ENCODE peak calls at places on chromosomes 7 and 10, in seven cellular contexts. U, L, X, E, M, G and C are unnamed samples.

GRCh38 chr10:99520040-99520803 is 12.5 kb upstream of the NKX2-3 start:
- DNase-seq in X (no peak), E (no peak), G (no peak), L (no peak), U (no peak), M (no peak), C (no peak)

GRCh38 chr10:118595598-118596425 is at the start of gene PRLHR:
- DNase-seq in U (peak), M (no peak), E (no peak), X (no peak), G (no peak), L (no peak), C (no peak)

GRCh38 chr10:126609566-126609965 is 60.9 kb downstream of the C10orf90 start:
- DNase-seq in M (no peak), X (no peak), G (no peak), U (no peak), E (no peak), L (no peak), C (no peak)

GRCh38 chr10:63268139-63268797 is 135.1 kb downstream of the NRBF2 start:
- DNase-seq in M (no peak), U (no peak), X (no peak), L (no peak), E (no peak), G (no peak), C (no peak)

GRCh38 chr10:31158000-31158658 is 126.5 kb upstream of the ZNF438 start:
- DNase-seq in G (no peak), M (no peak), L (no peak), U (no peak), E (no peak), X (no peak), C (no peak)

GRCh38 chr10:93068411-93069244 is 5.1 kb upstream of the CYP26A1 start:
- DNase-seq in X (no peak), U (no peak), E (no peak), M (no peak), L (no peak), G (no peak), C (no peak)

GRCh38 chr10:95792211-95792780 is 36.3 kb downstream of the ENTPD1 start:
- DNase-seq in U (no peak), X (no peak), G (no peak), E (no peak), M (no peak), L (no peak), C (no peak)

GRCh38 chr10:22252286-22252800 is 34.5 kb upstream of the EBLN1 start:
- DNase-seq in G (peak), U (peak), E (no peak), L (peak), M (peak), X (peak), C (peak)

GRCh38 chr7:16785316-16785715 is 19.5 kb downstream of the AGR2 start:
- DNase-seq in X (no peak), G (no peak), M (no peak), L (no peak), U (no peak), E (no peak), C (no peak)

GRCh38 chr7:2774935-2775334 is 69.2 kb downstream of the GNA12 start:
- DNase-seq in M (no peak), E (no peak), U (no peak), X (no peak), L (no peak), G (no peak), C (no peak)

GRCh38 chr10:120516426-120516825 is 59.4 kb downstream of the PLPP4 start:
- DNase-seq in X (no peak), M (no peak), L (no peak), U (no peak), G (no peak), E (no peak), C (no peak)

GRCh38 chr7:31917256-31917655 is 153.0 kb downstream of the PDE1C start:
- DNase-seq in E (no peak), U (no peak), X (no peak), G (no peak), L (no peak), M (no peak), C (no peak)

GRCh38 chr7:100126239-100126930 is 382 bp upstream of the MBLAC1 start:
- DNase-seq in L (no peak), U (no peak), E (no peak), G (no peak), X (no peak), M (no peak), C (no peak)

GRCh38 chr10:123530166-123530870 is 135.8 kb upstream of the GPR26 start:
- DNase-seq in U (no peak), G (no peak), X (no peak), M (no peak), L (no peak), E (no peak), C (no peak)

GRCh38 chr7:77327067-77327931 is 88.8 kb downstream of the GSAP start:
- DNase-seq in L (peak), X (no peak), M (no peak), G (no peak), U (peak), E (peak), C (no peak)